ENCODE peak calls at places on chromosomes 7 and 10, in five cellular contexts. One of them, this sample, is unnamed.

GRCh38 chr7:101373812-101374612 is 11.3 kb downstream of the COL26A1 start:
- DNase-seq in stimulated activated CD4-positive, alpha-beta T cell treated with anti-CD3 and anti-CD28 coated beads, Interleukin-4, amount 100 ng/mL, for 1 hour: no peak
- DNase-seq in endothelial cell of umbilical vein: no peak
- DNase-seq in T-helper 2 cell: no peak
- DNase-seq in activated B cell treated with CpG ODN at 0.5 μM for 24 hours: no peak
- DNase-seq in this sample: no peak

GRCh38 chr7:32357535-32358277 is 132.5 kb downstream of the LSM5 start:
- DNase-seq in stimulated activated CD4-positive, alpha-beta T cell treated with anti-CD3 and anti-CD28 coated beads, Interleukin-4, amount 100 ng/mL, for 1 hour: no peak
- DNase-seq in endothelial cell of umbilical vein: no peak
- DNase-seq in T-helper 2 cell: no peak
- DNase-seq in activated B cell treated with CpG ODN at 0.5 μM for 24 hours: no peak
- DNase-seq in this sample: no peak

GRCh38 chr7:155344618-155345433 is 47.1 kb downstream of the INSIG1 start:
- DNase-seq in stimulated activated CD4-positive, alpha-beta T cell treated with anti-CD3 and anti-CD28 coated beads, Interleukin-4, amount 100 ng/mL, for 1 hour: peak
- DNase-seq in endothelial cell of umbilical vein: peak
- DNase-seq in T-helper 2 cell: peak
- DNase-seq in activated B cell treated with CpG ODN at 0.5 μM for 24 hours: peak
- DNase-seq in this sample: peak

GRCh38 chr10:49614242-49615198 is 683 bp downstream of the CHAT start:
- DNase-seq in stimulated activated CD4-positive, alpha-beta T cell treated with anti-CD3 and anti-CD28 coated beads, Interleukin-4, amount 100 ng/mL, for 1 hour: no peak
- DNase-seq in endothelial cell of umbilical vein: no peak
- DNase-seq in T-helper 2 cell: no peak
- DNase-seq in activated B cell treated with CpG ODN at 0.5 μM for 24 hours: no peak
- DNase-seq in this sample: no peak

GRCh38 chr7:70156052-70156451 is 557.8 kb downstream of the AUTS2 start:
- DNase-seq in stimulated activated CD4-positive, alpha-beta T cell treated with anti-CD3 and anti-CD28 coated beads, Interleukin-4, amount 100 ng/mL, for 1 hour: no peak
- DNase-seq in endothelial cell of umbilical vein: no peak
- DNase-seq in T-helper 2 cell: no peak
- DNase-seq in activated B cell treated with CpG ODN at 0.5 μM for 24 hours: no peak
- DNase-seq in this sample: no peak

GRCh38 chr7:22445140-22445722 is 54.8 kb downstream of the STEAP1B start:
- DNase-seq in stimulated activated CD4-positive, alpha-beta T cell treated with anti-CD3 and anti-CD28 coated beads, Interleukin-4, amount 100 ng/mL, for 1 hour: no peak
- DNase-seq in endothelial cell of umbilical vein: peak
- DNase-seq in T-helper 2 cell: no peak
- DNase-seq in activated B cell treated with CpG ODN at 0.5 μM for 24 hours: no peak
- DNase-seq in this sample: no peak

GRCh38 chr7:82105463-82105862 is 335.6 kb upstream of the HGF start:
- DNase-seq in stimulated activated CD4-positive, alpha-beta T cell treated with anti-CD3 and anti-CD28 coated beads, Interleukin-4, amount 100 ng/mL, for 1 hour: no peak
- DNase-seq in endothelial cell of umbilical vein: peak
- DNase-seq in T-helper 2 cell: no peak
- DNase-seq in activated B cell treated with CpG ODN at 0.5 μM for 24 hours: no peak
- DNase-seq in this sample: no peak

GRCh38 chr7:139777304-139777890 is 401 bp downstream of the HIPK2 start:
- DNase-seq in stimulated activated CD4-positive, alpha-beta T cell treated with anti-CD3 and anti-CD28 coated beads, Interleukin-4, amount 100 ng/mL, for 1 hour: peak
- DNase-seq in endothelial cell of umbilical vein: no peak
- DNase-seq in T-helper 2 cell: peak
- DNase-seq in activated B cell treated with CpG ODN at 0.5 μM for 24 hours: peak
- DNase-seq in this sample: peak

GRCh38 chr7:16083931-16084330 is 337.4 kb downstream of the CRPPA start:
- DNase-seq in stimulated activated CD4-positive, alpha-beta T cell treated with anti-CD3 and anti-CD28 coated beads, Interleukin-4, amount 100 ng/mL, for 1 hour: no peak
- DNase-seq in endothelial cell of umbilical vein: peak
- DNase-seq in T-helper 2 cell: no peak
- DNase-seq in activated B cell treated with CpG ODN at 0.5 μM for 24 hours: no peak
- DNase-seq in this sample: no peak

GRCh38 chr10:126133082-126133620 is 236.8 kb downstream of the FANK1 start:
- DNase-seq in stimulated activated CD4-positive, alpha-beta T cell treated with anti-CD3 and anti-CD28 coated beads, Interleukin-4, amount 100 ng/mL, for 1 hour: no peak
- DNase-seq in endothelial cell of umbilical vein: no peak
- DNase-seq in T-helper 2 cell: no peak
- DNase-seq in activated B cell treated with CpG ODN at 0.5 μM for 24 hours: no peak
- DNase-seq in this sample: no peak

GRCh38 chr10:43772191-43772590 is 123.5 kb upstream of the ZNF32 start:
- DNase-seq in stimulated activated CD4-positive, alpha-beta T cell treated with anti-CD3 and anti-CD28 coated beads, Interleukin-4, amount 100 ng/mL, for 1 hour: no peak
- DNase-seq in endothelial cell of umbilical vein: no peak
- DNase-seq in T-helper 2 cell: no peak
- DNase-seq in activated B cell treated with CpG ODN at 0.5 μM for 24 hours: no peak
- DNase-seq in this sample: no peak

GRCh38 chr7:158585721-158586498 is 1.7 kb downstream of the PTPRN2 start:
- DNase-seq in stimulated activated CD4-positive, alpha-beta T cell treated with anti-CD3 and anti-CD28 coated beads, Interleukin-4, amount 100 ng/mL, for 1 hour: no peak
- DNase-seq in endothelial cell of umbilical vein: no peak
- DNase-seq in T-helper 2 cell: no peak
- DNase-seq in activated B cell treated with CpG ODN at 0.5 μM for 24 hours: no peak
- DNase-seq in this sample: no peak

GRCh38 chr7:104857458-104858425 is 156.3 kb upstream of the KMT2E start:
- DNase-seq in stimulated activated CD4-positive, alpha-beta T cell treated with anti-CD3 and anti-CD28 coated beads, Interleukin-4, amount 100 ng/mL, for 1 hour: no peak
- DNase-seq in endothelial cell of umbilical vein: no peak
- DNase-seq in T-helper 2 cell: no peak
- DNase-seq in activated B cell treated with CpG ODN at 0.5 μM for 24 hours: no peak
- DNase-seq in this sample: no peak

GRCh38 chr10:47247190-47248059 is 52.6 kb upstream of the GDF10 start:
- DNase-seq in stimulated activated CD4-positive, alpha-beta T cell treated with anti-CD3 and anti-CD28 coated beads, Interleukin-4, amount 100 ng/mL, for 1 hour: no peak
- DNase-seq in endothelial cell of umbilical vein: no peak
- DNase-seq in T-helper 2 cell: no peak
- DNase-seq in activated B cell treated with CpG ODN at 0.5 μM for 24 hours: no peak
- DNase-seq in this sample: peak

GRCh38 chr7:80960228-80960627 is 41.4 kb upstream of the SEMA3C start:
- DNase-seq in stimulated activated CD4-positive, alpha-beta T cell treated with anti-CD3 and anti-CD28 coated beads, Interleukin-4, amount 100 ng/mL, for 1 hour: no peak
- DNase-seq in endothelial cell of umbilical vein: no peak
- DNase-seq in T-helper 2 cell: no peak
- DNase-seq in activated B cell treated with CpG ODN at 0.5 μM for 24 hours: no peak
- DNase-seq in this sample: no peak

GRCh38 chr7:78620931-78621330 is 822.4 kb downstream of the PHTF2 start:
- DNase-seq in stimulated activated CD4-positive, alpha-beta T cell treated with anti-CD3 and anti-CD28 coated beads, Interleukin-4, amount 100 ng/mL, for 1 hour: no peak
- DNase-seq in endothelial cell of umbilical vein: peak
- DNase-seq in T-helper 2 cell: no peak
- DNase-seq in activated B cell treated with CpG ODN at 0.5 μM for 24 hours: no peak
- DNase-seq in this sample: peak